ENCODE peak calls at places on chromosomes 12 and 14, in four cellular contexts. B is lung, U is cardiac muscle cell, I is ovary. D is an unnamed sample. For H3K9me3, the result is how much of the 10 kb centered on the place peaks cover.

GRCh38 chr12:68510394-68510793 is 100.3 kb upstream of the RAP1B start:
- DNase-seq in B (no peak), U (no peak), I (no peak), D (no peak)

GRCh38 chr12:76883151-76883550 is 4.3 kb upstream of the CSRP2 start:
- DNase-seq in B (no peak), U (peak), I (no peak), D (no peak)

GRCh38 chr14:99129998-99130397 is 142.0 kb downstream of the BCL11B start:
- DNase-seq in B (peak), U (no peak), I (no peak), D (no peak)

GRCh38 chr14:83994020-83994419 is 1535.9 kb upstream of the FLRT2 start:
- DNase-seq in B (no peak), U (peak), I (no peak), D (peak)

GRCh38 chr12:124208469-124208868 is 86.4 kb upstream of the RFLNA start:
- DNase-seq in B (no peak), U (peak), I (no peak), D (no peak)

GRCh38 chr14:29926701-29927595 is 699 bp downstream of the PRKD1 start:
- DNase-seq in B (peak), U (peak), I (peak), D (no peak)

GRCh38 chr12:62640910-62641448 is 174.4 kb downstream of the MON2 start:
- DNase-seq in B (no peak), U (peak), I (no peak), D (no peak)

GRCh38 chr12:3930216-3930615 is 57.0 kb upstream of the PARP11 start:
- DNase-seq in B (no peak), U (no peak), I (no peak), D (no peak)

GRCh38 chr12:98594050-98594853 is 766 bp downstream of the SLC25A3 start:
- DNase-seq in B (peak), U (peak), I (no peak), D (no peak)

GRCh38 chr12:132173135-132174014 is 29.1 kb downstream of the NOC4L start:
- DNase-seq in B (no peak), U (no peak), I (no peak), D (no peak)

GRCh38 chr14:37428954-37429353 is 166.1 kb downstream of the FOXA1 start:
- DNase-seq in B (no peak), U (no peak), I (no peak), D (no peak)

GRCh38 chr14:76771432-76771980 is 10.2 kb downstream of the VASH1 start:
- DNase-seq in B (no peak), U (no peak), I (no peak), D (no peak)

GRCh38 chr14:39365354-39365753 is 66.9 kb downstream of the FBXO33 start:
- DNase-seq in B (no peak), U (no peak), I (no peak), D (no peak)

GRCh38 chr14:25833341-25834121 is 764.3 kb downstream of the NOVA1 start:
- DNase-seq in B (no peak), U (peak), I (peak), D (no peak)

GRCh38 chr14:97107070-97107469 is 309.9 kb downstream of the VRK1 start:
- DNase-seq in B (no peak), U (no peak), I (no peak), D (no peak)

GRCh38 chr14:33848706-33849454 is 102.0 kb downstream of the EGLN3 start:
- DNase-seq in B (peak), U (peak), I (no peak), D (no peak)

GRCh38 chr12:95385246-95385645 is 88.7 kb upstream of the METAP2 start:
- DNase-seq in B (no peak), U (peak), I (peak), D (peak)

GRCh38 chr14:51782412-51782811 is 78.0 kb upstream of the GNG2 start:
- DNase-seq in B (no peak), U (no peak), I (no peak), D (no peak)

GRCh38 chr14:59123975-59124374 is 64.5 kb upstream of the DAAM1 start:
- DNase-seq in B (no peak), U (peak), I (no peak), D (no peak)

GRCh38 chr12:127334924-127335644 is 931.9 kb upstream of the TMEM132C start:
- DNase-seq in B (no peak), U (no peak), I (no peak), D (no peak)

GRCh38 chr14:94501588-94502516 is 7.4 kb downstream of the SERPINA12 start:
- DNase-seq in B (no peak), U (peak), I (no peak), D (no peak)

GRCh38 chr14:53493895-53494294 is 340.8 kb upstream of the DDHD1 start:
- DNase-seq in B (no peak), U (no peak), I (no peak), D (no peak)

GRCh38 chr12:1912580-1913376 is 5.7 kb downstream of the CACNA2D4 start:
- DNase-seq in B (peak), U (no peak), I (no peak), D (no peak)

GRCh38 chr12:5192727-5193126 is 149.0 kb downstream of the KCNA5 start:
- DNase-seq in B (no peak), U (peak), I (no peak), D (no peak)

DNA sequence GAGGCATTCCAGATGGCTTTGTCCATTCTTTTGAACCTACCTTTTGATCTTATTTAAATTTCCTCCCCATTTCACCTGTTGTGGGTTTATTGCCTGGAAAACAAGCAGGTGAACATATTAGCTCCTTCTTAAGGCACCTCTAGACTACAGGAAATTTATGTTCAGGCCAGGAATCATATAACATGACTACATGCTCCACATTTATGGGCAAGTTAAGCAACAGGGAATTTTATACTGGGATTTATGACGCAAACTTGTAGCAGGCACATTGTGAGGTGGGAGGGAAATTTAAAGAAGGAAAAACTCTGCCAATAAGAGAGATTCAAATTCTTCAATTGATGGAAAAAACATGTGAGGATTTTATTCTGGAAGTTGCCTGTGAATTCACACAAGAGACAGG is 93.8 kb downstream of the TBC1D30 start:
- DNase-seq in B (no peak), U (no peak), I (no peak), D (no peak)
- H3K9me3 ChIP-seq in B (under half), U (under half), I (under half), D (under half)

DNA sequence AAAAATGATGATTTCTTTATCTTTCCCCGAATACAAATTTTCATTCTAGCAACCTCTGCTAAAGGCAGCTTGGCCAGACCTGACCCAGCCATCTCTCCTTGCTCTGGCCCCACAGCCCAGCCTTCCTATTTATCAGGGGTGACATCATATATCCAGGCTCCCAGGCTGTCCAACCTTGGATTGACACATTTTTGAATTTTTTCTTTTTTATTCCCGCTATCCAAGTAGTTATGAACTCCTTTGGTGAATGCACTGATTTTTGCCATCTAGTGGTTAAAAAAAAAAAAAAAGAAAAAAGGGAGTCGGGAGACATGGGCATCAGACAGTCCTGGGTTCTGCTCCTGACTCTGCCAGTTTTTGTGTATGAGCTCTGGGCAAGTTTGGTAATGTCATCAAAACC is 120.5 kb downstream of the PTPN11 start:
- DNase-seq in B (no peak), U (no peak), I (no peak), D (no peak)
- TF ChIP-seq CTCF in B (no peak), U (peak), I (no peak), D (peak)

GRCh38 chr14:21307641-21308040 is 27.8 kb downstream of the RPGRIP1 start:
- DNase-seq in B (no peak), U (no peak), I (no peak), D (no peak)
- H3K27ac ChIP-seq in B (no peak), U (peak), I (no peak), D (no peak)

DNA sequence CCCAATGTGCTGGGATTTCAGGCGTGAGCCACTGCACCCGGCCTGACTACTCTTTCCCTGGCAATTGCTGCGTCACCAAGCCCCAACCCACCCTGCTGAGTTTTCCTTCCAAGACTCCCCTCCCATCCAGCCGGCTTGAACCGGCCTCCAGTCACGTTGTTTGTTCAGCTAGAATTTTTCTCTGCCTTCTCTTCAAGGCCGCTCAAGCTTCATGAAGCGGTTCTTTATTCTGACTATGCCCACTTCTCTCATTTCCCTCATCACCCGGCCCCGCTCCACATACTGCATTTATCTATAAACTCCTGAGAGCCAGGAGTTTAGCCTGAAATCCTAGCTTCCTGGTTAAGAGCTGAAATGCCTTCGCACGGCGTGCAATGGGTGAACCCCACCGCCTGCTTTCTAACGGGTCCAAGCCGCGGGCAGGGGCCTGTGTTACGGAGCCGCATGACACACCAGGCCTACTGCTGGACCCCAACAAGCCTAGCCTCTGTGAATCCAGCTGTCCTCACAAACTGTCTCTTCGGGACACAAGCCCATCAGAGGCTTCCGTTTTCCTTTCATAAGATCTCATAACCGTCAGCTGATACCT is 999 bp upstream of the DCAF4 start:
- DNase-seq in B (peak), U (no peak), I (peak), D (no peak)
- H3K9me3 ChIP-seq in B (under half), U (under half), I (under half), D (under half)

DNA sequence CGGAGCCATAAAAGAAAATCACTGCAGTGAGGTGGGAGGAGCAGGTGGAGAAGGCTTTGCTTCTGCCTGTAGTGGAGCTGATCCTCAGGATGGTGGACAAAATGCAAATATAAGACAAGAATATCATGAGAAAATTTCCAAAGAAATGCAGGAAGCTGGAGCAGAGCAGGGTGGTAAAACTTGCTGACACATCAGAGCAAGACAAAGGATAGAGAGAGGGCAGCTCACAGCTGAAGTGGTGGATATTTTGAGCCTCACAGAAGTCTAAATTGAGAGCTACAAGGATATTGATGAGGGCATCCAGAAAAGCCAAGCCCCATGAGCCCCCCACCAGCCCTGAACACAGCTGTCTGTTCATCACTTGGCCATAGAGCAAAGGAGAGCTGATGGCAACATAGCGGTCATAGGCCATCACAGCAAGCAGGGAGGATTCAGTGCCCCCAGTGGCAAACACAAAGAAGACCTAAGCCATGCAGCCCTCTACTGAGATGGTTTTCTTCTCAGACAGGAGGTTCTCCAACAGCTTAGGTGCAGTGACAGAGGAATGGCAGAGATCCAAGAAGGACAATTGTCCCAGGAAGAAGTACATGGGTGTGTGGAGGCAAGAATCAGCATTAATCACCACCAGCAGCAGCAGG is 30.0 kb upstream of the ANP32D start:
- DNase-seq in B (no peak), U (no peak), I (no peak), D (no peak)
- TF ChIP-seq CTCF in B (no peak), U (peak), I (no peak), D (no peak)

GRCh38 chr14:73797540-73797925 is 54.1 kb upstream of the PTGR2 start:
- DNase-seq in B (no peak), U (no peak), I (no peak), D (no peak)

GRCh38 chr14:73795974-73796373 is 55.7 kb upstream of the PTGR2 start:
- DNase-seq in B (no peak), U (peak), I (no peak), D (no peak)

GRCh38 chr14:73792476-73792875 is 59.2 kb upstream of the PTGR2 start:
- DNase-seq in B (no peak), U (no peak), I (no peak), D (no peak)

GRCh38 chr14:73796881-73797539 is 54.6 kb upstream of the PTGR2 start:
- DNase-seq in B (no peak), U (no peak), I (no peak), D (no peak)

DNA sequence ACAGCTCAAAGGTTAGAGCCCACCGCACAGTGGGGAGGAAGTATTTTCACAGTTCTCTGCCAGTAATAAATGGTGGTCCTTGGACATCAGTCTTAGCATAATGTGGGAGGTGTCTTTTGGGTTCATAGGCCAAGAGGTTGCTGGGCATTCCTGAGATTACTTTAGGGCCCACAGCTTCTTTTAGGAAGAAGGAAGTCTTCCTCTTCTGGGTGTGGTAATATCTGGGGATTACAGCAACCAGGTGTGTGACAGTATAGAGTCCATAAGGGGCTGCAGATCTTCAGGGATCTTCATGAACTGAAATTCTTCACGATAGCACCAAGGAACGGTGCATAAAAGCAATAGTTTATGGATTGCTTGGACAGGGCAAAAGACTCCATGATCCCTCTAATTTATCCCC is 56.2 kb upstream of the PTGR2 start:
- DNase-seq in B (no peak), U (no peak), I (no peak), D (no peak)
- H3K27ac ChIP-seq in B (peak), U (no peak), I (peak), D (no peak)

GRCh38 chr12:75699728-75700496 is 188.5 kb upstream of the KRR1 start:
- DNase-seq in B (no peak), U (peak), I (no peak), D (no peak)
- H3K9me3 ChIP-seq in B (under half), U (under half), I (under half), D (under half)

GRCh38 chr14:92670177-92670576 is 78.2 kb downstream of the LGMN start:
- DNase-seq in B (no peak), U (peak), I (no peak), D (peak)
- TF ChIP-seq CTCF in B (no peak), U (peak), I (no peak), D (peak)

DNA sequence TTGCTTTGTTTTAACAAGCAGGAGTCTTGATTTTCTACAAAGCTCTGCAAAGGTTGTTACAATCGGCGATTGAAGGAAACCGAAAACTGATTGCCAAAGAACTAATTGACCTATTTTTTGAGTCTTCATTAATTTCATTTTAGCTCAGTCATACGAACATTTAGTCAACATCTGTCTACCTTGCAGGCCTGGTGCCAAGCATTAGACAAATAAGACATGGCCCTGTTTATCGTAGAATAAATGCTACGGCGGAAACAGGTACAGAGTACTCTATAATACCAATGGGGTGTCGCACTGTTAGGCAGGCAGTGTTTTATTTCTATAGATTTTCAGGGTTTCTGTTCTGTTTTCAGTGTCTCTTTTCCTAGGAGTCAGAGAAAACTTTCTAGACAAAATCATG is 171.5 kb downstream of the BCAT1 start:
- DNase-seq in B (no peak), U (no peak), I (no peak), D (no peak)
- H3K27ac ChIP-seq in B (no peak), U (no peak), I (no peak), D (no peak)

D was measured in AG04450.